ENCODE peak calls at places on chromosomes 13 and 19, in six cellular contexts. H is NCI-H2171 treated with DMSO at 0.1 percent for 48 hours, O is SK-N-SH, E is IMR-90, Y is cardiac muscle cell, A is osteoblast. X is an unnamed sample.

GRCh38 chr13:111485491-111486250 is 165.2 kb downstream of the TEX29 start:
- DNase-seq in O (no peak), H (no peak), Y (no peak), A (peak; percentile 56), E (no peak), X (no peak)

GRCh38 chr13:64884976-64885375 is 2345.2 kb downstream of the PCDH9 start:
- DNase-seq in Y (no peak), O (no peak), E (peak; percentile 47), A (no peak), H (no peak), X (no peak)

GRCh38 chr13:23455401-23456185 is 22.1 kb upstream of the SACS start:
- DNase-seq in Y (no peak), A (no peak), O (no peak), H (no peak), E (no peak), X (no peak)

GRCh38 chr19:13492128-13492527 is 14.2 kb downstream of the CACNA1A start:
- DNase-seq in O (no peak), Y (no peak), H (no peak), A (peak; percentile 91), E (peak; percentile 93), X (peak; percentile 48)

GRCh38 chr19:6018786-6019185 is 40.8 kb upstream of the RANBP3 start:
- DNase-seq in A (peak; percentile 66), H (no peak), Y (peak; percentile 39), O (peak; percentile 56), E (no peak), X (no peak)

GRCh38 chr13:49238621-49239020 is 9.1 kb upstream of the CDADC1 start:
- DNase-seq in O (no peak), H (no peak), E (no peak), Y (no peak), A (no peak), X (no peak)

GRCh38 chr19:55258476-55258827 is 365 bp downstream of the PPP6R1 start:
- DNase-seq in Y (peak; percentile 32), O (peak; percentile 87), H (no peak), E (no peak), A (peak; percentile 95), X (peak; percentile 15)

GRCh38 chr13:98599502-98600328 is 22.8 kb upstream of the STK24 start:
- DNase-seq in O (no peak), Y (peak; percentile 52), H (no peak), A (no peak), E (peak; percentile 9), X (peak; percentile 18)

GRCh38 chr19:47231215-47232054 is 436 bp upstream of the BBC3 start:
- DNase-seq in O (peak; percentile 94), Y (peak; percentile 88), H (peak; percentile 30), E (peak; percentile 90), A (peak; percentile 97), X (peak; percentile 85)

GRCh38 chr13:43132228-43132627 is 108.8 kb downstream of the DNAJC15 start:
- DNase-seq in Y (peak; percentile 67), E (peak; percentile 36), A (peak; percentile 65), H (peak; percentile 20), O (no peak), X (peak; percentile 50)

GRCh38 chr19:46347572-46347883 is 641 bp downstream of the PPP5C start:
- DNase-seq in A (no peak), E (no peak), O (no peak), Y (no peak), H (no peak), X (no peak)

GRCh38 chr19:38544569-38545315 is 73.0 kb downstream of the MAP4K1 start:
- DNase-seq in O (no peak), H (peak; percentile 61), E (peak; percentile 5), A (no peak), Y (no peak), X (peak; percentile 7)

GRCh38 chr13:106530209-106530906 is 5.1 kb downstream of the EFNB2 start:
- DNase-seq in A (no peak), O (no peak), Y (no peak), H (no peak), E (no peak), X (no peak)

GRCh38 chr19:14185158-14185557 is 20.8 kb downstream of the ADGRL1 start:
- DNase-seq in O (no peak), H (no peak), Y (no peak), E (no peak), A (peak; percentile 22), X (no peak)

GRCh38 chr19:17468302-17469091 is 1.8 kb upstream of the SLC27A1 start:
- DNase-seq in E (no peak), Y (no peak), O (no peak), A (peak; percentile 31), H (no peak), X (no peak)

GRCh38 chr13:113216165-113217056 is 7.0 kb downstream of the CUL4A start:
- DNase-seq in O (no peak), E (peak; percentile 74), Y (peak; percentile 88), H (peak; percentile 90), A (peak; percentile 94), X (peak; percentile 60)

GRCh38 chr13:49938274-49938673 is 2.1 kb upstream of the SPRYD7 start:
- DNase-seq in E (no peak), Y (no peak), A (no peak), H (no peak), O (no peak), X (no peak)

GRCh38 chr13:113077953-113078894 is 27.4 kb upstream of the F7 start:
- DNase-seq in A (no peak), O (no peak), H (peak; percentile 64), E (no peak), Y (no peak), X (no peak)

GRCh38 chr19:3367572-3368440 is 1.4 kb downstream of the NFIC start:
- DNase-seq in E (no peak), Y (no peak), O (peak; percentile 56), A (peak; percentile 92), H (no peak), X (no peak)

GRCh38 chr19:41085748-41086415 is 2.4 kb upstream of the CYP2A13 start:
- DNase-seq in Y (no peak), A (no peak), H (no peak), E (no peak), O (no peak), X (no peak)

GRCh38 chr13:60335531-60335930 is 61.5 kb upstream of the TDRD3 start:
- DNase-seq in O (no peak), H (peak; percentile 44), E (peak; percentile 22), Y (no peak), A (no peak), X (peak; percentile 30)